ENCODE peak calls at places on chromosomes 2 and 18, in eight cellular contexts. X, Y, B, Z, W, L, E and M are unnamed samples.

GRCh38 chr2:193891021-193891420 is 1696.3 kb upstream of the TMEFF2 start:
- DNase-seq in X (no peak), Y (no peak), B (no peak), Z (no peak), W (no peak), L (no peak), E (no peak), M (no peak)

GRCh38 chr2:217798743-217799552 is 203.8 kb downstream of the TNS1 start:
- DNase-seq in X (no peak), Y (no peak), B (no peak), Z (no peak), W (no peak), L (peak; percentile 47), E (no peak), M (no peak)

GRCh38 chr2:120559401-120559800 is 176.3 kb upstream of the GLI2 start:
- DNase-seq in X (no peak), Y (no peak), B (no peak), Z (peak; percentile 98), W (no peak), L (no peak), E (no peak), M (no peak)

GRCh38 chr2:161580426-161580825 is 43.8 kb upstream of the SLC4A10 start:
- DNase-seq in X (no peak), Y (no peak), B (no peak), Z (no peak), W (no peak), L (no peak), E (no peak), M (no peak)

GRCh38 chr18:23560186-23560585 is 26.1 kb downstream of the NPC1 start:
- DNase-seq in X (peak; percentile 16), Y (no peak), B (no peak), Z (no peak), W (no peak), L (no peak), E (no peak), M (no peak)

GRCh38 chr2:71472019-71472418 is 18.7 kb downstream of the DYSF start:
- DNase-seq in X (no peak), Y (no peak), B (no peak), Z (no peak), W (no peak), L (no peak), E (no peak), M (no peak)

GRCh38 chr2:74206180-74206688 is 7.8 kb downstream of the MTHFD2 start:
- DNase-seq in X (peak; percentile 19), Y (no peak), B (no peak), Z (peak; percentile 70), W (no peak), L (no peak), E (no peak), M (no peak)

GRCh38 chr2:205188516-205189138 is 493.7 kb upstream of the NRP2 start:
- DNase-seq in X (no peak), Y (no peak), B (no peak), Z (peak; percentile 48), W (peak; percentile 84), L (peak; percentile 72), E (no peak), M (peak; percentile 51)

GRCh38 chr2:105385703-105386540 is 12.9 kb downstream of the FHL2 start:
- DNase-seq in X (no peak), Y (no peak), B (no peak), Z (no peak), W (no peak), L (no peak), E (no peak), M (no peak)

GRCh38 chr2:181738074-181738473 is 57.8 kb upstream of the NEUROD1 start:
- DNase-seq in X (peak; percentile 60), Y (no peak), B (no peak), Z (peak; percentile 20), W (no peak), L (no peak), E (no peak), M (peak; percentile 22)

GRCh38 chr2:227578642-227579041 is 20.1 kb upstream of the SCYGR2 start:
- DNase-seq in X (no peak), Y (no peak), B (no peak), Z (no peak), W (peak; percentile 29), L (no peak), E (no peak), M (no peak)

GRCh38 chr2:134144081-134144596 is 109.7 kb upstream of the MGAT5 start:
- DNase-seq in X (no peak), Y (no peak), B (no peak), Z (no peak), W (no peak), L (no peak), E (no peak), M (no peak)

GRCh38 chr2:52658598-52658997 is 1109.0 kb upstream of the CHAC2 start:
- DNase-seq in X (no peak), Y (no peak), B (no peak), Z (peak; percentile 58), W (no peak), L (no peak), E (no peak), M (no peak)

GRCh38 chr18:50644807-50645206 is 84.9 kb downstream of the MAPK4 start:
- DNase-seq in X (peak; percentile 3), Y (no peak), B (peak; percentile 46), Z (peak; percentile 22), W (peak; percentile 10), L (no peak), E (no peak), M (peak; percentile 66)

GRCh38 chr2:196925768-196926561 is 542 bp downstream of the PGAP1 start:
- DNase-seq in X (peak; percentile 38), Y (peak; percentile 28), B (peak; percentile 10), Z (peak; percentile 71), W (peak; percentile 86), L (peak; percentile 48), E (peak; percentile 75), M (peak; percentile 49)

GRCh38 chr18:22348521-22349316 is 69.0 kb downstream of the CTAGE1 start:
- DNase-seq in X (peak; percentile 41), Y (no peak), B (peak; percentile 85), Z (peak; percentile 66), W (no peak), L (peak; percentile 88), E (peak; percentile 82), M (peak; percentile 86)

GRCh38 chr2:134852518-134852917 is 14.1 kb downstream of the ACMSD start:
- DNase-seq in X (no peak), Y (no peak), B (no peak), Z (peak; percentile 23), W (no peak), L (no peak), E (no peak), M (no peak)

GRCh38 chr2:41959760-41960159 is 88.1 kb upstream of the PKDCC start:
- DNase-seq in X (no peak), Y (no peak), B (no peak), Z (no peak), W (no peak), L (no peak), E (no peak), M (no peak)

GRCh38 chr2:206253125-206253787 is 21.2 kb upstream of the ZDBF2 start:
- DNase-seq in X (no peak), Y (no peak), B (no peak), Z (no peak), W (no peak), L (no peak), E (no peak), M (no peak)

GRCh38 chr2:29269095-29270090 is 154.2 kb downstream of the CLIP4 start:
- DNase-seq in X (no peak), Y (no peak), B (no peak), Z (no peak), W (no peak), L (no peak), E (no peak), M (no peak)

GRCh38 chr2:218230882-218231281 is 13.9 kb downstream of the ARPC2 start:
- DNase-seq in X (no peak), Y (no peak), B (peak; percentile 76), Z (peak; percentile 65), W (no peak), L (no peak), E (no peak), M (peak; percentile 3)

GRCh38 chr2:85826990-85827878 is 61.6 kb downstream of the ST3GAL5 start:
- DNase-seq in X (peak; percentile 76), Y (peak; percentile 81), B (peak; percentile 80), Z (peak; percentile 88), W (peak; percentile 71), L (peak; percentile 88), E (peak; percentile 91), M (peak; percentile 56)

GRCh38 chr2:207226243-207226642 is 60.5 kb upstream of the KLF7 start:
- DNase-seq in X (peak; percentile 60), Y (no peak), B (no peak), Z (peak; percentile 28), W (no peak), L (no peak), E (no peak), M (no peak)

GRCh38 chr2:156589381-156590079 is 153.4 kb downstream of the GPD2 start:
- DNase-seq in X (peak; percentile 77), Y (no peak), B (peak; percentile 6), Z (peak; percentile 72), W (peak; percentile 19), L (no peak), E (no peak), M (peak; percentile 25)

GRCh38 chr2:237540823-237541222 is 25.6 kb upstream of the PRLH start:
- DNase-seq in X (peak; percentile 48), Y (no peak), B (no peak), Z (peak; percentile 70), W (peak; percentile 22), L (peak; percentile 86), E (no peak), M (peak; percentile 45)

GRCh38 chr2:191657977-191658376 is 20.0 kb upstream of the NABP1 start:
- DNase-seq in X (peak; percentile 52), Y (no peak), B (no peak), Z (peak; percentile 92), W (no peak), L (no peak), E (no peak), M (no peak)

GRCh38 chr2:16785072-16785638 is 119.5 kb upstream of the CYRIA start:
- DNase-seq in X (no peak), Y (no peak), B (no peak), Z (no peak), W (peak; percentile 22), L (no peak), E (no peak), M (peak; percentile 62)

GRCh38 chr2:44315945-44316344 is 40.7 kb downstream of the SLC3A1 start:
- DNase-seq in X (no peak), Y (no peak), B (no peak), Z (no peak), W (no peak), L (no peak), E (no peak), M (no peak)

GRCh38 chr2:70986499-70987189 is 8.0 kb downstream of the TEX261 start:
- DNase-seq in X (no peak), Y (no peak), B (no peak), Z (no peak), W (no peak), L (no peak), E (no peak), M (no peak)

GRCh38 chr18:3688682-3689081 is 238.7 kb downstream of the TGIF1 start:
- DNase-seq in X (no peak), Y (no peak), B (peak; percentile 55), Z (peak; percentile 94), W (no peak), L (no peak), E (no peak), M (no peak)

GRCh38 chr18:49922228-49922627 is 108.9 kb upstream of the ACAA2 start:
- DNase-seq in X (no peak), Y (no peak), B (no peak), Z (no peak), W (no peak), L (no peak), E (no peak), M (no peak)

GRCh38 chr2:42975358-42975717 is 183.0 kb upstream of the HAAO start:
- DNase-seq in X (no peak), Y (no peak), B (no peak), Z (peak; percentile 35), W (peak; percentile 10), L (no peak), E (no peak), M (peak; percentile 38)

GRCh38 chr2:226758886-226759660 is 40.5 kb downstream of the IRS1 start:
- DNase-seq in X (no peak), Y (no peak), B (no peak), Z (peak; percentile 83), W (no peak), L (no peak), E (no peak), M (no peak)

GRCh38 chr2:232901711-232902578 is 31.9 kb downstream of the SNORC start:
- DNase-seq in X (peak; percentile 86), Y (no peak), B (peak; percentile 80), Z (peak; percentile 96), W (no peak), L (no peak), E (peak; percentile 59), M (no peak)